ENCODE peak calls at places on chromosomes 12 and 14, in ten cellular contexts. One of them, this sample, is unnamed.

GRCh38 chr12:54431911-54432814 is 13.1 kb upstream of the ITGA5 start:
- DNase-seq in AG08396: peak
- DNase-seq in AG09319: no peak
- DNase-seq in skeletal muscle cell: peak
- DNase-seq in T-cell: no peak
- DNase-seq in posterior cingulate gyrus: no peak
- DNase-seq in left colon: peak
- DNase-seq in non-pigmented ciliary epithelial cell: no peak
- DNase-seq in amygdala: no peak
- DNase-seq in nephron progenitor cell: peak
- DNase-seq in this sample: no peak

GRCh38 chr12:93978553-93978952 is 169.8 kb upstream of the PLXNC1 start:
- DNase-seq in AG08396: peak
- DNase-seq in AG09319: peak
- DNase-seq in skeletal muscle cell: peak
- DNase-seq in T-cell: no peak
- DNase-seq in posterior cingulate gyrus: no peak
- DNase-seq in left colon: no peak
- DNase-seq in non-pigmented ciliary epithelial cell: peak
- DNase-seq in amygdala: no peak
- DNase-seq in nephron progenitor cell: no peak
- DNase-seq in this sample: no peak

GRCh38 chr12:24840046-24840800 is 108.7 kb downstream of the BCAT1 start:
- DNase-seq in AG08396: no peak
- DNase-seq in AG09319: no peak
- DNase-seq in skeletal muscle cell: peak
- DNase-seq in T-cell: no peak
- DNase-seq in posterior cingulate gyrus: no peak
- DNase-seq in left colon: no peak
- DNase-seq in non-pigmented ciliary epithelial cell: no peak
- DNase-seq in amygdala: no peak
- DNase-seq in nephron progenitor cell: no peak
- DNase-seq in this sample: no peak

GRCh38 chr12:52380271-52380694 is 5.2 kb downstream of the KRT84 start:
- DNase-seq in AG08396: no peak
- DNase-seq in AG09319: no peak
- DNase-seq in skeletal muscle cell: no peak
- DNase-seq in T-cell: no peak
- DNase-seq in posterior cingulate gyrus: peak
- DNase-seq in left colon: no peak
- DNase-seq in non-pigmented ciliary epithelial cell: no peak
- DNase-seq in amygdala: peak
- DNase-seq in nephron progenitor cell: peak
- DNase-seq in this sample: peak

GRCh38 chr12:79016181-79016580 is 151.6 kb downstream of the SYT1 start:
- DNase-seq in AG08396: no peak
- DNase-seq in AG09319: no peak
- DNase-seq in skeletal muscle cell: no peak
- DNase-seq in T-cell: no peak
- DNase-seq in posterior cingulate gyrus: no peak
- DNase-seq in left colon: no peak
- DNase-seq in non-pigmented ciliary epithelial cell: no peak
- DNase-seq in amygdala: no peak
- DNase-seq in nephron progenitor cell: no peak
- DNase-seq in this sample: no peak

GRCh38 chr14:95472819-95473251 is 43.6 kb downstream of the SYNE3 start:
- DNase-seq in AG08396: no peak
- DNase-seq in AG09319: no peak
- DNase-seq in skeletal muscle cell: no peak
- DNase-seq in T-cell: no peak
- DNase-seq in posterior cingulate gyrus: no peak
- DNase-seq in left colon: no peak
- DNase-seq in non-pigmented ciliary epithelial cell: no peak
- DNase-seq in amygdala: no peak
- DNase-seq in nephron progenitor cell: no peak
- DNase-seq in this sample: no peak

GRCh38 chr14:101604228-101604934 is 43.1 kb downstream of the DIO3 start:
- DNase-seq in AG08396: no peak
- DNase-seq in AG09319: no peak
- DNase-seq in skeletal muscle cell: no peak
- DNase-seq in T-cell: no peak
- DNase-seq in posterior cingulate gyrus: peak
- DNase-seq in left colon: peak
- DNase-seq in non-pigmented ciliary epithelial cell: no peak
- DNase-seq in amygdala: no peak
- DNase-seq in nephron progenitor cell: no peak
- DNase-seq in this sample: no peak

GRCh38 chr12:109696485-109697269 is 16.9 kb upstream of the FAM222A start:
- DNase-seq in AG08396: no peak
- DNase-seq in AG09319: no peak
- DNase-seq in skeletal muscle cell: no peak
- DNase-seq in T-cell: no peak
- DNase-seq in posterior cingulate gyrus: no peak
- DNase-seq in left colon: no peak
- DNase-seq in non-pigmented ciliary epithelial cell: no peak
- DNase-seq in amygdala: no peak
- DNase-seq in nephron progenitor cell: no peak
- DNase-seq in this sample: no peak

GRCh38 chr12:116265361-116266128 is 11.9 kb downstream of the MED13L start:
- DNase-seq in AG08396: no peak
- DNase-seq in AG09319: no peak
- DNase-seq in skeletal muscle cell: no peak
- DNase-seq in T-cell: no peak
- DNase-seq in posterior cingulate gyrus: no peak
- DNase-seq in left colon: no peak
- DNase-seq in non-pigmented ciliary epithelial cell: no peak
- DNase-seq in amygdala: no peak
- DNase-seq in nephron progenitor cell: no peak
- DNase-seq in this sample: peak

GRCh38 chr12:47158792-47159191 is 79.0 kb upstream of the AMIGO2 start:
- DNase-seq in AG08396: no peak
- DNase-seq in AG09319: no peak
- DNase-seq in skeletal muscle cell: no peak
- DNase-seq in T-cell: no peak
- DNase-seq in posterior cingulate gyrus: no peak
- DNase-seq in left colon: no peak
- DNase-seq in non-pigmented ciliary epithelial cell: no peak
- DNase-seq in amygdala: no peak
- DNase-seq in nephron progenitor cell: no peak
- DNase-seq in this sample: no peak

GRCh38 chr12:49635656-49636055 is 12.3 kb downstream of the PRPF40B start:
- DNase-seq in AG08396: no peak
- DNase-seq in AG09319: no peak
- DNase-seq in skeletal muscle cell: no peak
- DNase-seq in T-cell: no peak
- DNase-seq in posterior cingulate gyrus: peak
- DNase-seq in left colon: no peak
- DNase-seq in non-pigmented ciliary epithelial cell: no peak
- DNase-seq in amygdala: no peak
- DNase-seq in nephron progenitor cell: no peak
- DNase-seq in this sample: no peak

GRCh38 chr12:31591308-31591901 is 469 bp upstream of the DENND5B start:
- DNase-seq in AG08396: no peak
- DNase-seq in AG09319: no peak
- DNase-seq in skeletal muscle cell: no peak
- DNase-seq in T-cell: no peak
- DNase-seq in posterior cingulate gyrus: no peak
- DNase-seq in left colon: peak
- DNase-seq in non-pigmented ciliary epithelial cell: no peak
- DNase-seq in amygdala: no peak
- DNase-seq in nephron progenitor cell: peak
- DNase-seq in this sample: no peak

GRCh38 chr12:107681836-107682820 is 3.5 kb upstream of the PWP1 start:
- DNase-seq in AG08396: no peak
- DNase-seq in AG09319: no peak
- DNase-seq in skeletal muscle cell: no peak
- DNase-seq in T-cell: no peak
- DNase-seq in posterior cingulate gyrus: peak
- DNase-seq in left colon: no peak
- DNase-seq in non-pigmented ciliary epithelial cell: no peak
- DNase-seq in amygdala: no peak
- DNase-seq in nephron progenitor cell: no peak
- DNase-seq in this sample: no peak

GRCh38 chr12:29223936-29224921 is 75.2 kb downstream of the FAR2 start:
- DNase-seq in AG08396: no peak
- DNase-seq in AG09319: no peak
- DNase-seq in skeletal muscle cell: no peak
- DNase-seq in T-cell: no peak
- DNase-seq in posterior cingulate gyrus: no peak
- DNase-seq in left colon: no peak
- DNase-seq in non-pigmented ciliary epithelial cell: no peak
- DNase-seq in amygdala: no peak
- DNase-seq in nephron progenitor cell: no peak
- DNase-seq in this sample: no peak

GRCh38 chr14:37232907-37233481 is 35.3 kb downstream of the MIPOL1 start:
- DNase-seq in AG08396: peak
- DNase-seq in AG09319: peak
- DNase-seq in skeletal muscle cell: peak
- DNase-seq in T-cell: no peak
- DNase-seq in posterior cingulate gyrus: no peak
- DNase-seq in left colon: no peak
- DNase-seq in non-pigmented ciliary epithelial cell: peak
- DNase-seq in amygdala: no peak
- DNase-seq in nephron progenitor cell: peak
- DNase-seq in this sample: peak

GRCh38 chr12:21891763-21892217 is 49.4 kb downstream of the ABCC9 start:
- DNase-seq in AG08396: no peak
- DNase-seq in AG09319: no peak
- DNase-seq in skeletal muscle cell: no peak
- DNase-seq in T-cell: no peak
- DNase-seq in posterior cingulate gyrus: no peak
- DNase-seq in left colon: peak
- DNase-seq in non-pigmented ciliary epithelial cell: no peak
- DNase-seq in amygdala: no peak
- DNase-seq in nephron progenitor cell: no peak
- DNase-seq in this sample: peak

GRCh38 chr12:10189653-10190052 is 10.8 kb downstream of the TMEM52B start:
- DNase-seq in AG08396: no peak
- DNase-seq in AG09319: no peak
- DNase-seq in skeletal muscle cell: no peak
- DNase-seq in T-cell: no peak
- DNase-seq in posterior cingulate gyrus: peak
- DNase-seq in left colon: no peak
- DNase-seq in non-pigmented ciliary epithelial cell: no peak
- DNase-seq in amygdala: no peak
- DNase-seq in nephron progenitor cell: no peak
- DNase-seq in this sample: no peak

GRCh38 chr14:51353901-51354300 is 113.9 kb downstream of the TMX1 start:
- DNase-seq in AG08396: no peak
- DNase-seq in AG09319: no peak
- DNase-seq in skeletal muscle cell: no peak
- DNase-seq in T-cell: no peak
- DNase-seq in posterior cingulate gyrus: no peak
- DNase-seq in left colon: no peak
- DNase-seq in non-pigmented ciliary epithelial cell: no peak
- DNase-seq in amygdala: no peak
- DNase-seq in nephron progenitor cell: no peak
- DNase-seq in this sample: peak

GRCh38 chr12:3119745-3120660 is 42.8 kb downstream of the TSPAN9 start:
- DNase-seq in AG08396: peak
- DNase-seq in AG09319: peak
- DNase-seq in skeletal muscle cell: peak
- DNase-seq in T-cell: no peak
- DNase-seq in posterior cingulate gyrus: peak
- DNase-seq in left colon: no peak
- DNase-seq in non-pigmented ciliary epithelial cell: no peak
- DNase-seq in amygdala: no peak
- DNase-seq in nephron progenitor cell: no peak
- DNase-seq in this sample: peak

GRCh38 chr14:70032447-70032846 is 153.2 kb downstream of the SMOC1 start:
- DNase-seq in AG08396: no peak
- DNase-seq in AG09319: no peak
- DNase-seq in skeletal muscle cell: no peak
- DNase-seq in T-cell: no peak
- DNase-seq in posterior cingulate gyrus: no peak
- DNase-seq in left colon: no peak
- DNase-seq in non-pigmented ciliary epithelial cell: no peak
- DNase-seq in amygdala: no peak
- DNase-seq in nephron progenitor cell: no peak
- DNase-seq in this sample: no peak

GRCh38 chr12:20404576-20405346 is 36.4 kb downstream of the PDE3A start:
- DNase-seq in AG08396: no peak
- DNase-seq in AG09319: no peak
- DNase-seq in skeletal muscle cell: no peak
- DNase-seq in T-cell: no peak
- DNase-seq in posterior cingulate gyrus: no peak
- DNase-seq in left colon: no peak
- DNase-seq in non-pigmented ciliary epithelial cell: peak
- DNase-seq in amygdala: no peak
- DNase-seq in nephron progenitor cell: no peak
- DNase-seq in this sample: no peak

GRCh38 chr12:100953217-100953616 is 158.6 kb downstream of the ANO4 start:
- DNase-seq in AG08396: no peak
- DNase-seq in AG09319: no peak
- DNase-seq in skeletal muscle cell: no peak
- DNase-seq in T-cell: no peak
- DNase-seq in posterior cingulate gyrus: no peak
- DNase-seq in left colon: no peak
- DNase-seq in non-pigmented ciliary epithelial cell: no peak
- DNase-seq in amygdala: no peak
- DNase-seq in nephron progenitor cell: no peak
- DNase-seq in this sample: no peak